ENCODE peak calls at places on chromosomes 2 and 18, in nine cellular contexts. One of them, this sample, is unnamed.

GRCh38 chr2:240916571-240917008 is 10.5 kb downstream of the CROCC2 start:
- DNase-seq in ascending aorta: peak; percentile 51
- DNase-seq in HepG2: no peak
- DNase-seq in CD8-positive, alpha-beta T cell: no peak
- DNase-seq in Karpas-422: peak; percentile 59
- DNase-seq in K562: peak; percentile 26
- DNase-seq in esophagus squamous epithelium: no peak
- DNase-seq in cardiac muscle cell: peak; percentile 73
- DNase-seq in AG04450: peak; percentile 61
- DNase-seq in this sample: no peak

GRCh38 chr2:30195011-30195410 is 36.3 kb upstream of the LBH start:
- DNase-seq in CD8-positive, alpha-beta T cell: no peak
- DNase-seq in ascending aorta: no peak
- DNase-seq in Karpas-422: no peak
- DNase-seq in K562: no peak
- DNase-seq in HepG2: no peak
- DNase-seq in AG04450: no peak
- DNase-seq in esophagus squamous epithelium: no peak
- DNase-seq in cardiac muscle cell: no peak
- DNase-seq in this sample: no peak

GRCh38 chr18:76979111-76979751 is 153.4 kb downstream of the MBP start:
- DNase-seq in cardiac muscle cell: no peak
- DNase-seq in HepG2: no peak
- DNase-seq in CD8-positive, alpha-beta T cell: no peak
- DNase-seq in ascending aorta: no peak
- DNase-seq in AG04450: no peak
- DNase-seq in K562: no peak
- DNase-seq in esophagus squamous epithelium: no peak
- DNase-seq in Karpas-422: peak; percentile 79
- DNase-seq in this sample: no peak

GRCh38 chr2:204795156-204795555 is 249.9 kb downstream of the PARD3B start:
- DNase-seq in CD8-positive, alpha-beta T cell: no peak
- DNase-seq in Karpas-422: no peak
- DNase-seq in K562: no peak
- DNase-seq in esophagus squamous epithelium: no peak
- DNase-seq in AG04450: no peak
- DNase-seq in cardiac muscle cell: peak; percentile 14
- DNase-seq in ascending aorta: no peak
- DNase-seq in HepG2: no peak
- DNase-seq in this sample: no peak

GRCh38 chr2:130744287-130745117 is 10.8 kb upstream of the AMER3 start:
- DNase-seq in CD8-positive, alpha-beta T cell: no peak
- DNase-seq in esophagus squamous epithelium: no peak
- DNase-seq in K562: no peak
- DNase-seq in AG04450: no peak
- DNase-seq in Karpas-422: no peak
- DNase-seq in HepG2: peak; percentile 85
- DNase-seq in ascending aorta: no peak
- DNase-seq in cardiac muscle cell: no peak
- DNase-seq in this sample: no peak

GRCh38 chr2:107258538-107258937 is 372.6 kb upstream of the ST6GAL2 start:
- DNase-seq in ascending aorta: no peak
- DNase-seq in CD8-positive, alpha-beta T cell: no peak
- DNase-seq in Karpas-422: no peak
- DNase-seq in K562: no peak
- DNase-seq in cardiac muscle cell: no peak
- DNase-seq in HepG2: no peak
- DNase-seq in AG04450: no peak
- DNase-seq in esophagus squamous epithelium: no peak
- DNase-seq in this sample: no peak

GRCh38 chr18:79614211-79615028 is 65.2 kb upstream of the CTDP1 start:
- DNase-seq in CD8-positive, alpha-beta T cell: no peak
- DNase-seq in Karpas-422: no peak
- DNase-seq in AG04450: no peak
- DNase-seq in K562: no peak
- DNase-seq in esophagus squamous epithelium: no peak
- DNase-seq in ascending aorta: no peak
- DNase-seq in HepG2: no peak
- DNase-seq in cardiac muscle cell: no peak
- DNase-seq in this sample: no peak

GRCh38 chr2:236177967-236178909 is 10.1 kb upstream of the GBX2 start:
- DNase-seq in esophagus squamous epithelium: no peak
- DNase-seq in Karpas-422: no peak
- DNase-seq in ascending aorta: no peak
- DNase-seq in cardiac muscle cell: peak; percentile 74
- DNase-seq in HepG2: peak; percentile 54
- DNase-seq in AG04450: no peak
- DNase-seq in K562: peak; percentile 72
- DNase-seq in CD8-positive, alpha-beta T cell: no peak
- DNase-seq in this sample: no peak

GRCh38 chr2:230757476-230757875 is 44.8 kb downstream of the CAB39 start:
- DNase-seq in AG04450: no peak
- DNase-seq in ascending aorta: no peak
- DNase-seq in Karpas-422: no peak
- DNase-seq in cardiac muscle cell: peak; percentile 85
- DNase-seq in esophagus squamous epithelium: no peak
- DNase-seq in K562: no peak
- DNase-seq in HepG2: no peak
- DNase-seq in CD8-positive, alpha-beta T cell: no peak
- DNase-seq in this sample: no peak
- H3K27ac ChIP-seq in AG04450: no peak overlapping the region
- H3K27ac ChIP-seq in ascending aorta: peak overlapping the region; percentile 70
- H3K27ac ChIP-seq in Karpas-422: no peak overlapping the region
- H3K27ac ChIP-seq in cardiac muscle cell: no peak overlapping the region
- H3K27ac ChIP-seq in esophagus squamous epithelium: no peak overlapping the region
- H3K27ac ChIP-seq in K562: no peak overlapping the region
- H3K27ac ChIP-seq in HepG2: no peak overlapping the region
- H3K27ac ChIP-seq in CD8-positive, alpha-beta T cell: no peak overlapping the region
- H3K27ac ChIP-seq in this sample: no peak overlapping the region

DNA sequence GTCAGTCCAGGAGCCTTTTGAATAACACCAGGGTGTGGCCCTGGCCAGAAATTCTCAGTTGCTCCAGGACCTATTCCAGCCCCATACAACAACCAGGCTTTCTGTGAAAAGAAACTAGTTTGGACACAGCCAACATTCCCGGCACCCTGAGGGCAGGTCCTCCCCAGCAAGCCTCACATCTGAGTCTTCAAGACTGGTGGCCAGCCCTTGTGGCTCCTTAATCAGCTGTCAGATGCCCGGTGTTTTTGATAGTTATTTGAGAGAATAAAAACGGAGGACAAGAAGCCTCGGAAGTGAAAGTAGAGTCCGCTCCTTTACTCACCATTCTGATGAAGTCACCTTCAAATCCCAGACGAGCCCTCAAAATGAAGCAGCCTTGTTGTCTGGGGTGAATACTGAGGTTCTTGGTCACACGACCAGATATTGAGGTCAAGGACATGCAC is 31.0 kb upstream of the GMCL1 start:
- DNase-seq in HepG2: no peak
- DNase-seq in esophagus squamous epithelium: no peak
- DNase-seq in ascending aorta: no peak
- DNase-seq in K562: no peak
- DNase-seq in CD8-positive, alpha-beta T cell: no peak
- DNase-seq in AG04450: no peak
- DNase-seq in Karpas-422: peak; percentile 56
- DNase-seq in cardiac muscle cell: no peak
- DNase-seq in this sample: no peak
- H3K27ac ChIP-seq in HepG2: no peak overlapping the region
- H3K27ac ChIP-seq in esophagus squamous epithelium: peak overlapping the region; percentile 55
- H3K27ac ChIP-seq in ascending aorta: peak overlapping the region; percentile 84
- H3K27ac ChIP-seq in K562: peak overlapping the region; percentile 53
- H3K27ac ChIP-seq in CD8-positive, alpha-beta T cell: no peak overlapping the region
- H3K27ac ChIP-seq in AG04450: no peak overlapping the region
- H3K27ac ChIP-seq in Karpas-422: no peak overlapping the region
- H3K27ac ChIP-seq in cardiac muscle cell: peak overlapping the region; percentile 84
- H3K27ac ChIP-seq in this sample: no peak overlapping the region

DNA sequence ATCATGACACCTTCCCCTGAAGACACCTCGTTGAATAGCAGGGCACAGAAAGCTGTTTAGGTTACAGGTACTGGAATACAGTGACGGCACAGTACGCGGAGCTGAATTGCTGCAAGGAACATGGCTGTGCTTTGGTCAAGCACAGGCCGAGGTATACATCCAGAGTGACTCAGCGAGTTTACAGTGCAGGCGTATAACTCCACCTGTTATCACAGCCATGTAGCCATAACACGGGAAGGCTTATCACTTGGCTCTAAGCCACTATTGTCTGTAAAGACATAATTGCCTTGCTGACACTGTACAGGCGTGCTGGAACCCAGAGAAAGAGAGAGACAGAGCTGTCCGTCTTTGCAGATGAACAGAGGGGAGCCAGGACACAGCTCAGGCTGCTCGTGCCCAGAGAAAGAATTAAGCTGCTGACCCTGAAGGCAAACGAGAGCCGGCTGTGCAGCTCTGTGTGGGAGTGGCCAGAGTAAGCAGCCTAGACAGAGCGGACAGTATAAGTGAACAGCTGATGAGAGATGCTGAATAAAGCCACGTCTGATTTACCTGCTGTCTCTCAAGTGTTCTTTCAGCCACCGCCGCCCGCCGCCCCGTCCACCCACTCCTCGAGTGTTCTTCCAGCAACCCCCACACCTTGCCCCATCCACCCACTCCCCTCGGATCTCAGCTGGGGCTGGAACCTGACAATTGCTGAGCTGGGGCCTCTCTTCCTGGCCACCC is 87.3 kb upstream of the PPP1CB start:
- DNase-seq in Karpas-422: no peak
- DNase-seq in ascending aorta: no peak
- DNase-seq in cardiac muscle cell: peak; percentile 78
- DNase-seq in esophagus squamous epithelium: no peak
- DNase-seq in K562: no peak
- DNase-seq in HepG2: peak; percentile 58
- DNase-seq in AG04450: no peak
- DNase-seq in CD8-positive, alpha-beta T cell: no peak
- DNase-seq in this sample: no peak
- H3K27ac ChIP-seq in Karpas-422: no peak overlapping the region
- H3K27ac ChIP-seq in ascending aorta: peak overlapping the region; percentile 94
- H3K27ac ChIP-seq in cardiac muscle cell: peak overlapping the region; percentile 66
- H3K27ac ChIP-seq in esophagus squamous epithelium: peak overlapping the region; percentile 92
- H3K27ac ChIP-seq in K562: no peak overlapping the region
- H3K27ac ChIP-seq in HepG2: no peak overlapping the region
- H3K27ac ChIP-seq in AG04450: peak overlapping the region; percentile 87
- H3K27ac ChIP-seq in CD8-positive, alpha-beta T cell: no peak overlapping the region
- H3K27ac ChIP-seq in this sample: no peak overlapping the region

GRCh38 chr2:170054996-170055395 is 123.0 kb upstream of the MYO3B start:
- DNase-seq in cardiac muscle cell: no peak
- DNase-seq in CD8-positive, alpha-beta T cell: no peak
- DNase-seq in K562: no peak
- DNase-seq in HepG2: no peak
- DNase-seq in AG04450: no peak
- DNase-seq in ascending aorta: no peak
- DNase-seq in esophagus squamous epithelium: no peak
- DNase-seq in Karpas-422: no peak
- DNase-seq in this sample: no peak

GRCh38 chr2:170052151-170052550 is 125.8 kb upstream of the MYO3B start:
- DNase-seq in CD8-positive, alpha-beta T cell: no peak
- DNase-seq in HepG2: no peak
- DNase-seq in ascending aorta: no peak
- DNase-seq in cardiac muscle cell: peak; percentile 6
- DNase-seq in Karpas-422: no peak
- DNase-seq in AG04450: no peak
- DNase-seq in esophagus squamous epithelium: no peak
- DNase-seq in K562: no peak
- DNase-seq in this sample: no peak

DNA sequence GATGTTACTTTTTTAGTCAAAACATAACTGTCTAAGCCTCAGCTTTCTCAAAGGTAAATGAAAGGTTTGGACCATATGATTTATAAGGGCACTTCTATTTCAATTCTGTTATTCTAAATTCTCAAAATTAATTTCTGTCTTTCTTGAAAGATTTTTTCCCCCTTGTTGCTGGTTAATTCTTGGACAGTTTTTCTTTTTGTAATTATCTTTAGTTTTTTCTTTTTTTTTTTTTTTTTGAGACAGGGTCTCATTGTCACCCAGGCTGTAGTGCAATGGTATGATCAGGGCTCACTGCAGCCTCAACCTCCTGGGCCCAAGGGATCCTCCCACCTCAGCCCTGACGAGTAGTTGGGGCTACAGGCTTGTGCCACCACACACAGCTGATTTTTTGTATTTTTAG is 121.0 kb upstream of the MYO3B start:
- DNase-seq in HepG2: no peak
- DNase-seq in AG04450: no peak
- DNase-seq in K562: no peak
- DNase-seq in esophagus squamous epithelium: no peak
- DNase-seq in CD8-positive, alpha-beta T cell: no peak
- DNase-seq in Karpas-422: peak; percentile 50
- DNase-seq in ascending aorta: no peak
- DNase-seq in cardiac muscle cell: no peak
- DNase-seq in this sample: no peak
- H3K27ac ChIP-seq in HepG2: no peak overlapping the region
- H3K27ac ChIP-seq in AG04450: no peak overlapping the region
- H3K27ac ChIP-seq in K562: no peak overlapping the region
- H3K27ac ChIP-seq in esophagus squamous epithelium: no peak overlapping the region
- H3K27ac ChIP-seq in CD8-positive, alpha-beta T cell: no peak overlapping the region
- H3K27ac ChIP-seq in Karpas-422: peak overlapping the region; percentile 50
- H3K27ac ChIP-seq in ascending aorta: no peak overlapping the region
- H3K27ac ChIP-seq in cardiac muscle cell: no peak overlapping the region
- H3K27ac ChIP-seq in this sample: no peak overlapping the region

GRCh38 chr18:13376298-13376840 is 157.8 kb downstream of the LDLRAD4 start:
- DNase-seq in HepG2: no peak
- DNase-seq in AG04450: no peak
- DNase-seq in Karpas-422: no peak
- DNase-seq in CD8-positive, alpha-beta T cell: peak; percentile 46
- DNase-seq in esophagus squamous epithelium: no peak
- DNase-seq in K562: no peak
- DNase-seq in cardiac muscle cell: no peak
- DNase-seq in ascending aorta: no peak
- DNase-seq in this sample: no peak

GRCh38 chr18:13372405-13372995 is 153.9 kb downstream of the LDLRAD4 start:
- DNase-seq in AG04450: no peak
- DNase-seq in Karpas-422: no peak
- DNase-seq in ascending aorta: no peak
- DNase-seq in esophagus squamous epithelium: no peak
- DNase-seq in HepG2: no peak
- DNase-seq in cardiac muscle cell: no peak
- DNase-seq in CD8-positive, alpha-beta T cell: no peak
- DNase-seq in K562: no peak
- DNase-seq in this sample: no peak

GRCh38 chr18:13374096-13374467 is 155.5 kb downstream of the LDLRAD4 start:
- DNase-seq in CD8-positive, alpha-beta T cell: no peak
- DNase-seq in K562: no peak
- DNase-seq in esophagus squamous epithelium: no peak
- DNase-seq in Karpas-422: no peak
- DNase-seq in cardiac muscle cell: no peak
- DNase-seq in ascending aorta: no peak
- DNase-seq in HepG2: no peak
- DNase-seq in AG04450: no peak
- DNase-seq in this sample: no peak

GRCh38 chr18:13375302-13376255 is 157.0 kb downstream of the LDLRAD4 start:
- DNase-seq in HepG2: no peak
- DNase-seq in CD8-positive, alpha-beta T cell: peak; percentile 67
- DNase-seq in esophagus squamous epithelium: no peak
- DNase-seq in K562: no peak
- DNase-seq in Karpas-422: no peak
- DNase-seq in cardiac muscle cell: peak; percentile 88
- DNase-seq in AG04450: peak; percentile 55
- DNase-seq in ascending aorta: peak; percentile 64
- DNase-seq in this sample: no peak

GRCh38 chr18:13374468-13375301 is 156.1 kb downstream of the LDLRAD4 start:
- DNase-seq in AG04450: no peak
- DNase-seq in esophagus squamous epithelium: no peak
- DNase-seq in K562: no peak
- DNase-seq in CD8-positive, alpha-beta T cell: no peak
- DNase-seq in cardiac muscle cell: peak; percentile 70
- DNase-seq in HepG2: no peak
- DNase-seq in ascending aorta: no peak
- DNase-seq in Karpas-422: no peak
- DNase-seq in this sample: no peak
- H3K27ac ChIP-seq in AG04450: no peak overlapping the region
- H3K27ac ChIP-seq in esophagus squamous epithelium: peak overlapping the region; percentile 69
- H3K27ac ChIP-seq in K562: no peak overlapping the region
- H3K27ac ChIP-seq in CD8-positive, alpha-beta T cell: no peak overlapping the region
- H3K27ac ChIP-seq in cardiac muscle cell: no peak overlapping the region
- H3K27ac ChIP-seq in HepG2: no peak overlapping the region
- H3K27ac ChIP-seq in ascending aorta: peak overlapping the region; percentile 69
- H3K27ac ChIP-seq in Karpas-422: no peak overlapping the region
- H3K27ac ChIP-seq in this sample: no peak overlapping the region

This sample was measured in OCI-LY7.